ENCODE peak calls at places on chromosomes 12 and 14, in eight cellular contexts. S is PC-9, Y is cardiac fibroblast, X is sigmoid colon, C is mammary epithelial cell, U is MM.1S, F is choroid plexus epithelial cell, I is fibroblast of lung. J is an unnamed sample.

GRCh38 chr14:74976264-74977113 is 21.1 kb upstream of the PGF start:
- DNase-seq in C (no peak), Y (no peak), X (no peak), I (no peak), F (no peak), U (no peak), S (no peak), J (peak; percentile 18)

GRCh38 chr14:92436115-92436776 is 77.3 kb upstream of the RIN3 start:
- DNase-seq in Y (no peak), F (no peak), U (no peak), C (no peak), S (no peak), X (no peak), I (no peak), J (no peak)

GRCh38 chr14:91858536-91859275 is 8.6 kb downstream of the TC2N start:
- DNase-seq in I (peak; percentile 21), S (peak; percentile 71), Y (peak; percentile 69), U (no peak), X (no peak), C (no peak), F (peak; percentile 35), J (no peak)

GRCh38 chr14:77098470-77099353 is 654 bp downstream of the CIPC start:
- DNase-seq in C (no peak), X (peak; percentile 91), I (no peak), Y (no peak), U (no peak), F (peak; percentile 14), S (peak; percentile 58), J (no peak)

GRCh38 chr12:90287585-90287984 is 578.9 kb upstream of the ATP2B1 start:
- DNase-seq in C (no peak), I (no peak), S (no peak), Y (no peak), X (no peak), U (no peak), F (no peak), J (no peak)

GRCh38 chr12:120831648-120832267 is 72.4 kb downstream of the SPPL3 start:
- DNase-seq in C (no peak), I (peak; percentile 35), X (no peak), Y (no peak), U (no peak), S (no peak), F (no peak), J (no peak)

GRCh38 chr14:102474934-102475333 is 34.6 kb downstream of the ANKRD9 start:
- DNase-seq in F (no peak), C (no peak), S (no peak), I (peak; percentile 33), U (no peak), X (peak; percentile 84), Y (no peak), J (no peak)

GRCh38 chr14:28468191-28469151 is 298.1 kb upstream of the FOXG1 start:
- DNase-seq in Y (no peak), X (no peak), C (peak; percentile 3), U (no peak), F (peak; percentile 38), I (peak; percentile 29), S (no peak), J (no peak)

GRCh38 chr12:12275874-12276273 is 9.0 kb upstream of the LRP6 start:
- DNase-seq in S (no peak), F (no peak), Y (no peak), X (no peak), U (no peak), C (no peak), I (no peak), J (no peak)

GRCh38 chr12:104181313-104181712 is 34.3 kb upstream of the TXNRD1 start:
- DNase-seq in X (no peak), S (no peak), F (peak; percentile 72), Y (peak; percentile 74), C (peak; percentile 68), I (peak; percentile 79), U (no peak), J (no peak)

GRCh38 chr12:104177336-104177662 is 38.3 kb upstream of the TXNRD1 start:
- DNase-seq in Y (no peak), U (no peak), S (no peak), F (no peak), C (no peak), X (no peak), I (no peak), J (no peak)

GRCh38 chr12:104180389-104180788 is 35.2 kb upstream of the TXNRD1 start:
- DNase-seq in Y (no peak), X (no peak), S (no peak), I (no peak), U (no peak), F (peak; percentile 68), C (no peak), J (no peak)

GRCh38 chr12:104175726-104176247 is 37.8 kb upstream of the NFYB start:
- DNase-seq in X (no peak), C (no peak), U (no peak), Y (no peak), I (no peak), S (no peak), F (no peak), J (no peak)

DNA sequence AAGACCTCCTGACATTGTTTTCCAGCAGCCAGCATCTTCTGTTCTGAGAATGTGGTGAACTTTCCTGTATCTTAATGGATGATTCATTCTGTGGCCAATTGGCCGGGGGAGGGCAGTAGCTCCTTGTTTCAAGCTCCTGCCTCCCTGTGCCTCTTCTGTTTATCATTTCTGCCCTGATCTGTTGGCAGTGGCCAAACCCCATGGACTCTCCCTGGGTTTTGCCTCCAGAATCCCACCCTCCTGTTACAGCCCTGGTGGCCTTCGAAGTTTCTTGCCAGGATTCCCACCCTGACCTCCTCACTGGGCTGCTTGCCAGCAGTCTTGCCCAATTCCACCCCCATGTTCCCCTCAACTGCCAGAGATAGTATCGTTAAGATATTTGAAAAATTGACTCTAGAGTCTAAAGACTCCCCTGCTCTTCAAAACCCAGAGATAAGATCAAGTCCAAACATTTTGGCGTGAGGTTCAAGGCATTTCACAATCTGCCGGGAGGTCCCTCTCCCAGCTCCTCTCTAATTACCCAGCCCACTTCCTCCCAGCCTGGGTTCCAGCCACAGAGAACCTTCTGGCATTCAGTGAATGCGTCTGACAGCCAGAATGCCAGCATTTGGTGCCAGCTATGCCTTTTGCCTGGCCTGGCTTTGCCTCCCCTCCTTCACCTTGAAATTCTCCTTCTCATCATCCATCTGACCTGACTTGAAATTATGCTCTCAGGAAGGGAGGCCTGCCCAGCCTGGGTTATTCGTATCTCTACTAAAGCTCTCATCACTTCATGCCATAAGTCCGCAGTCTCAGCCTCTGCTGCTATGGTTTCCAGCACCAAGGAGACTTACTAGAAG is 37.7 kb upstream of the TXNRD1 start:
- DNase-seq in U (no peak), F (peak; percentile 99), S (peak; percentile 88), Y (peak; percentile 98), X (peak; percentile 97), C (peak; percentile 88), I (peak; percentile 99), J (no peak)
- TF ChIP-seq CTCF in U (no peak), F (peak; percentile 58), S (peak; percentile 60), Y (peak; percentile 28), X (no peak), C (peak; percentile 42), I (peak; percentile 53), J (no peak)

DNA sequence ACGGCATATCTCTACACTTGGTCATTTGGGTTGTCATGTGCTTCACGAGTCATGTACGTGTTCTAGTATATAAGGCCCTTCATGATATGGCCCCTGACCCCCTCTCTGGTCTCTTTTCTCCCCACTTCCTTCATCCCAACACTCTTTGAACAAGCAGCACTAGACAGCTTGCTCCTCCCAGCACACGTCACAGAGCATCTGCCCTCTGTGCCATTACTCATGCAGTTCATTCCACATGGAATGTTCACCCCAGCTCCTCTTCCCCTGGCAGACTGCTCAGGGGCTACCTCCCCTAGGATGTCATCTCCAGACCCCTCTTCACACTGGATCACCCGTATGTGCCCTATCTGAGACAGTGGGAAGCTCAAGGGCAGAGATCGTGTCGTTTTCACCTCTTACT is 14.1 kb upstream of the LRP1-AS start:
- DNase-seq in F (peak; percentile 57), C (no peak), I (peak; percentile 49), U (no peak), S (no peak), Y (peak; percentile 54), X (no peak), J (no peak)
- H3K4me3 ChIP-seq in F (no peak overlapping the region), C (no peak overlapping the region), I (no peak overlapping the region), U (no peak overlapping the region), S (no peak overlapping the region), Y (no peak overlapping the region), X (no peak overlapping the region), J (no peak overlapping the region)

DNA sequence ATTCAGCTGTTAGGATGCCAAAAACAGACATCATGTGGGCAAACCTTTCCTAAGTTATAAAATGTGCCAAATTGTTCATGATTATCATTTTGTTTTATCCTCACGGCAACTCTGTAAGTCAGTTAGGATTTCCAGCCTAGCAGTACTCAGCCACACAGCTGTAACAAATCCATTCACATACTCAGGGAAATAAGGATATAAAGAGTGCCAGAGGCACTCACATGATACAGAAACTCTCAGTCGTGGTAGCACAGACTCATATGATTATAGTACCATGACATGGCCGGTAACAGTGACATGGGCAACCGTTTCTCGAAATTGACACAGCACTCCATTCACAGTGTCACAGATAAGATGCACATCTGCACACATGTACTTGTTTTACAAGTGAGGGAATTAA is 344.2 kb downstream of the LRIG3 start:
- DNase-seq in F (no peak), U (no peak), I (no peak), X (no peak), C (no peak), S (no peak), Y (no peak), J (no peak)
- TF ChIP-seq CTCF in F (no peak), U (no peak), I (no peak), X (no peak), C (no peak), S (no peak), Y (no peak), J (no peak)

GRCh38 chr12:130831876-130832405 is 7.1 kb downstream of the STX2 start:
- DNase-seq in U (no peak), F (no peak), I (no peak), C (no peak), X (no peak), S (no peak), Y (no peak), J (no peak)

GRCh38 chr12:130835011-130835410 is 4.0 kb downstream of the STX2 start:
- DNase-seq in S (no peak), C (no peak), I (no peak), Y (no peak), X (no peak), F (peak; percentile 11), U (no peak), J (no peak)

GRCh38 chr12:130830246-130830551 is 8.9 kb downstream of the STX2 start:
- DNase-seq in Y (no peak), X (no peak), C (no peak), U (no peak), S (no peak), F (no peak), I (no peak), J (no peak)

GRCh38 chr12:130831246-130831645 is 7.8 kb downstream of the STX2 start:
- DNase-seq in X (no peak), F (no peak), C (no peak), U (no peak), S (no peak), Y (no peak), I (no peak), J (no peak)

DNA sequence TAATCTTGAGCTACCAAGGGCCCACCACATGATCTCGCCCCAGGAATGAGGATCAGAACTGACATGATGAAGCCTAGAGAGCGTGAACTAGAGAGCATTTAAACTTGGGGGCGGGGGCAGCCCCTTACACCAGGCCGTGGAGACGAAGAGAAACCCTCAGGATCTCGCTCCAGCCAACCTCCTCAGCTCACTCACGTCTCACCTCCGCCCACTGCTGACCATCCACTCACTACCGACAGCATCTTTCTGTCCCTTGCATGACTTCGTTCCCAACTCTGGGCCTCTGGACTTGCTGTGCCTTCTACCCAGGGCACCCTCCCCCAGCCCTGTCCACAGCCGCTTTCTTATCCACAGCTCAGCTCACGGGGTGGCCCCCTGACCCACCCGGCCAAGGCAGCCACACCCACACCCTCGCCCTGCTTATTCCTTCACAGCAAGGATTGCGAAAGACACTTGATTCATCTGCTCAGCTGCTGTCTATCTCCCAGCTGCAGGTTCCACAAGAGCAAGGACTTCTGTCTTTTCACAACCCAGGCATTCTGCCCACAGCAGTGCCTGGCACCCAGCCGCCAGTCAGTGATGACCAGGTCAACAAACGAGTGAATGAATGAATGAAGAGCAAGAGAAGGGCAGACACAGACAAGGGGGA is 6.4 kb downstream of the STX2 start:
- DNase-seq in F (peak; percentile 78), X (no peak), S (no peak), Y (peak; percentile 74), U (no peak), I (peak; percentile 68), C (peak; percentile 37), J (no peak)
- H3K4me3 ChIP-seq in F (no peak overlapping the region), X (no peak overlapping the region), S (no peak overlapping the region), Y (no peak overlapping the region), U (no peak overlapping the region), I (no peak overlapping the region), C (no peak overlapping the region), J (no peak overlapping the region)